ENCODE peak calls at places on chromosomes 13 and 19, in six cellular contexts. H is NB4, K is endothelial cell of umbilical vein, D is A549, A is GM12878, N is HepG2. W is an unnamed sample.

GRCh38 chr13:50412046-50412617 is 396.9 kb downstream of the KCNRG start:
- DNase-seq in H (no peak), K (no peak), D (no peak), A (no peak), N (no peak), W (no peak)

GRCh38 chr19:33133438-33134031 is 1.6 kb downstream of the WDR88 start:
- DNase-seq in H (no peak), K (peak), D (peak), A (no peak), N (peak), W (peak)

GRCh38 chr13:40629678-40630384 is 36.6 kb downstream of the FOXO1 start:
- DNase-seq in H (no peak), K (no peak), D (no peak), A (peak), N (no peak), W (no peak)

GRCh38 chr19:21838646-21839045 is 2.7 kb upstream of the ZNF43 start:
- DNase-seq in H (no peak), K (no peak), D (no peak), A (no peak), N (no peak), W (no peak)

GRCh38 chr13:33322474-33322827 is 36.9 kb upstream of the STARD13 start:
- DNase-seq in H (no peak), K (no peak), D (no peak), A (no peak), N (no peak), W (no peak)

GRCh38 chr19:53772943-53773342 is 51.2 kb downstream of the NLRP12 start:
- DNase-seq in H (peak), K (peak), D (peak), A (no peak), N (peak), W (peak)

GRCh38 chr13:46164661-46165060 is 17.3 kb downstream of the LCP1 start:
- DNase-seq in H (no peak), K (no peak), D (no peak), A (no peak), N (no peak), W (no peak)

GRCh38 chr19:40284501-40285352 is at the start of gene AKT2:
- DNase-seq in H (peak), K (no peak), D (no peak), A (peak), N (no peak), W (peak)

GRCh38 chr19:29687244-29687896 is 22.1 kb downstream of the PLEKHF1 start:
- DNase-seq in H (peak), K (no peak), D (peak), A (no peak), N (no peak), W (no peak)

GRCh38 chr13:39811696-39812095 is 156.2 kb downstream of the COG6 start:
- DNase-seq in H (peak), K (no peak), D (no peak), A (no peak), N (no peak), W (peak)

GRCh38 chr19:7870571-7871279 is 3.5 kb downstream of the PRR36 start:
- DNase-seq in H (peak), K (peak), D (peak), A (no peak), N (peak), W (peak)

DNA sequence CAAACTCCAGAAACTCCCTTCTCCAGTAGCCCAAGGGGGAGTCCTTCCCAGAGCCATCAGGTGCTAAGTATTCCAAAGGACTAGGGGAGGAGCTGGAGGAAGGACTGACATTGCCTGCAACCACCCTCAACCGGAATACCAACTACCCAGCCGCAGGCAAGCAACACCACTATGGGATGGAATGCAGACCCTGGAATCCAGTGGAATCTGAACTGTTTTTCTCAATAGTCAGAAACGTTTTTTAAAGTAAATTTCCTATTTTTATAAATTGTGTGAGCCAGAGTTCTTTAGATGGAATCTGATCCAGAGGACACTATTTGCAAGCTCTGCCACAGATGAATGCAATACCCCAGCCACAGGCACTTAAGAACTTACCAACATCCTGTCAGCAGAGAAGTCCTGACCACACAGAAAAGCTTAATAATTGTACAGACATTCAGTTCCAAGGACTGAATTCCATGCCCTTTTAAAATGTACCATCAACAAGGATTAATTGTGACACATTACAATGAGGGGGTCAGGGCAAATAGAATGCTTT is 92.1 kb downstream of the USP12 start:
- DNase-seq in H (peak), K (no peak), D (no peak), A (no peak), N (no peak), W (no peak)
- TF ChIP-seq MYC in H (no peak), K (no peak), D (no peak), A (no peak), N (no peak), W (no peak)

DNA sequence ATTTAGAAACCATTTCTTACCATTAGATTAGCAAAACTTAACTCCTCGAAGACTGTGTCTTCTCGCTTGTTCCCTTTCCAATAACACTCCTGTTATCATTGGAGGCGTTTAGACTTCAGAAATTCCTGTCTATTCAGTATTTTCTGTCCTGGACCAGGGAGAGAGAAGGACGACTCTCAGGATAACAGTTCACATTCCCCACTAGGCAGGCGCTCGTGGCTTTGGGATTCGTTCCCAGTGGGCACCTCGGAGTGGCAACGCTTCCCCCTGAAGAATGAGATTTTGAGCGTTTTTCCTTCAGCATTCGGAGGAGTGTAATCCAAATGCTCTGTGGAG is 429 bp upstream of the ZNF225 start:
- DNase-seq in H (no peak), K (no peak), D (no peak), A (no peak), N (no peak), W (no peak)
- TF ChIP-seq MYC in H (no peak), K (no peak), D (no peak), A (no peak), N (no peak), W (no peak)

DNA sequence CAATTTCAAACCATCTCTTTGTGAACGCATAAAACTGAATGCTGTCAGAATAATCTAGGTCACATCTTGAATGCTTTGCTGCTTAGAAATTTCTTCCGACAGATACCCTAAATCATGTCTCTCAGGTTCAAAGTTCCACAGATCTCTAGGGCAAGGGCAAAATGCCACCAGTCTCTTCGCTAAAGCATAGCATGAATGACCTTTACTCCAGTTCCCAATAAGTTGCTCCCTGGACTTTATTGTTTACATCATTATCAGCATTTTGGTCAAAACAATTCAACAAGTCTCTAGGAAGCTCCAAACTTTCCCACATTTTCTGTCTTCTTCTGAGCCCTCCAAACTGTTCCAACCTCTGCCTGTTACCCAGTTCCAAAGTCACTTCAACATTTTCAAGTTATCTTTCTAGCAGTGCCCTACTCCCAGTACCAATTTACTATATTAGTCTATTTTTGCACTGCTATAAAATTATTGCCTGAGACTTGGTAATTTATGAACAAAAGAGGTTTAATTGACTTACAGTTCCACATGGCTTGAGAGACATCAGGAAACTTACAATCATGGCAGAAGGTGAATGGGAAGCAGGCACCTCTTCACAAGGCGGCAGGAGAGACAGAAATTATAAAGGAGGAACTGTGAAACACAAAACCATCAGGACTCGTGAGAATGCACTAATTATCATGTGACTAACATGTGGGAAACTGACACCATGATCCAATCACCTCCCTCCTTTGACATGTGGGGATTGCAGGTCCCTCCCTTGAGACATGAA is 77.0 kb downstream of the SPRY2 start:
- DNase-seq in H (no peak), K (no peak), D (no peak), A (no peak), N (no peak), W (no peak)
- TF ChIP-seq MYC in H (no peak), K (no peak), D (no peak), A (no peak), N (no peak), W (no peak)

DNA sequence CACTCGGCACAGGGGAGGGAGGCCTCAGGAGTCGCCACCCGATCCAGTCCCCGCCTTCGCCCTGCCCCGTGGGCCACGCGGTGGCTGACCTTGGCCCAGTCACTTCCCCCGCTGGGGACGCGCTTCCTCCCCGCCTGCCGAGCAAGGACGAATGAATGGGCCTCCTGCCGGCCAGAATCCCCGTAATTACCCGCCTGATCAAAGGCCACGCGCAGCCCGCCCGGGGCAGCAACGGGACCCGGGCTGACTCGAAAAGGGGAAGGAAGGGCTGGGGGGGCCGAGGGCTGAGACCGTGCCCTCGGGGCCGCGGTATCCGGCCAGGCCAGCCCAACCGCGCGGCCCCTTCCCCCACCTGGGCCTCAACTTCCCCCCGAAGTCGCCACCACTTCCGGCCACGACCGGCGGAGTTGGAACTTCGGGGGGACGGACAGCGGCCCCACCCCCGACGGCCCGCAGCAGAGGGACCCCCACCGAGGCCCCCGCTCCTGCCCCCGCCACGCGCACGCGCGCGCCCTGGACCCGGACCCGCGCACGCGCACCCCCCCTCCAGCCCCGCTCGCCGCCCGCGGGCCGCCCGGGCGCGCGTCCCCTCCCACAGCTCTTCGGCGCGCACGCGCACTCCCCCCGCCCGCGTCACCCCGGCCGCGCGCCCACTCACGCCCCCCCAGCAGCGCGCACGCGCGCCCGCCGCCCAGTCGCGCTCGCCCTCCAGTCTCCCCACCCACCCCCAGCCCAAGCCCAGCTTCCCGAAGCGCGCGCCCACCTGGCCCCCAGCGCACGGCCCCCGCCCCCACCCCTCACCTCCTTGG is 520 bp downstream of the ZNF787 start:
- DNase-seq in H (peak), K (peak), D (peak), A (no peak), N (peak), W (peak)
- TF ChIP-seq MYC in H (peak), K (peak), D (peak), A (peak), N (peak), W (peak)

GRCh38 chr19:38389957-38390924 is 1.7 kb downstream of the SPRED3 start:
- DNase-seq in H (no peak), K (no peak), D (no peak), A (no peak), N (no peak), W (no peak)

GRCh38 chr19:38391911-38392464 is 3.5 kb downstream of the SPRED3 start:
- DNase-seq in H (no peak), K (no peak), D (no peak), A (no peak), N (no peak), W (no peak)

GRCh38 chr19:38392707-38393308 is 4.3 kb downstream of the SPRED3 start:
- DNase-seq in H (no peak), K (no peak), D (peak), A (no peak), N (peak), W (peak)

GRCh38 chr19:38395381-38396127 is 7.1 kb downstream of the SPRED3 start:
- DNase-seq in H (no peak), K (no peak), D (no peak), A (no peak), N (no peak), W (no peak)

GRCh38 chr19:38394488-38394887 is 6.0 kb downstream of the SPRED3 start:
- DNase-seq in H (no peak), K (peak), D (no peak), A (no peak), N (peak), W (no peak)
- TF ChIP-seq MYC in H (no peak), K (no peak), D (no peak), A (no peak), N (no peak), W (no peak)

DNA sequence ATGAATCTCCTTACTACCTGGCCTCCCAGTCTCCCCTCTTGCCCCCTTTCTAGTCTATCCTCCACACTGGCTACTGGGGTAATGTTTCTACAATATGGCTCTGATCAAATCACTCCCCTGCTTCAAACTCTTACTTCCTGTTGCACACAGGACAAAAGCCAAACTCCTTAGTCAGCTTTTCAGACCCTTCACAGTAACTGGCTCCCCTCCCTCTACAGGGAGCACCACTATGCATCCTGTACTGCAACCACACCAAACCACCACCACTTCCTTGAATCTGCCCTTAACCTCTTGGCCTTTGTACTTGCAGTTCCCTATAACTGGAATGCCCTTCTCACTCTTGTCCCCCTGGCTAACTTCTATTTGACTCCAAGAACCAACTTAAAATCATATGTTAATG is 32.2 kb downstream of the DEDD2 start:
- DNase-seq in H (peak), K (no peak), D (no peak), A (no peak), N (no peak), W (no peak)
- TF ChIP-seq MYC in H (no peak), K (no peak), D (no peak), A (no peak), N (no peak), W (no peak)

W was measured in K562.